ENCODE peak calls at places on chromosomes 3 and 15, in eight cellular contexts. B, K, X, Q, J, V, F and S are unnamed samples. For H3K4me1, the result is how much of the 10 kb centered on the place peaks cover.

GRCh38 chr3:165619077-165619476 is 218.1 kb downstream of the BCHE start:
- DNase-seq in B (no peak), V (no peak), K (no peak), J (no peak), X (no peak), Q (no peak), F (no peak), S (no peak)

GRCh38 chr15:33675246-33675645 is 293.1 kb upstream of the CHRM5 start:
- DNase-seq in F (no peak), J (no peak), V (no peak), Q (peak), K (peak), X (no peak), B (no peak), S (no peak)

GRCh38 chr3:158261371-158261991 is 151.6 kb downstream of the RSRC1 start:
- DNase-seq in V (no peak), F (no peak), X (no peak), J (no peak), Q (no peak), B (no peak), K (peak), S (no peak)

GRCh38 chr3:30227571-30228301 is 378.7 kb upstream of the TGFBR2 start:
- DNase-seq in F (no peak), X (no peak), B (no peak), Q (peak), V (no peak), K (peak), J (no peak), S (no peak)

GRCh38 chr3:115085197-115085865 is 61.8 kb downstream of the ZBTB20 start:
- DNase-seq in V (no peak), J (no peak), F (no peak), Q (no peak), X (no peak), K (no peak), B (no peak), S (no peak)

GRCh38 chr15:40322531-40323238 is 807 bp upstream of the INAFM2 start:
- DNase-seq in V (no peak), F (peak), Q (no peak), X (no peak), J (no peak), B (no peak), K (peak), S (no peak)

GRCh38 chr3:127525373-127525772 is 65.2 kb downstream of the TPRA1 start:
- DNase-seq in Q (peak), J (no peak), B (no peak), F (no peak), V (no peak), K (peak), X (no peak), S (no peak)

GRCh38 chr3:87350367-87351199 is 74.2 kb upstream of the POU1F1 start:
- DNase-seq in X (no peak), J (no peak), V (peak), K (peak), B (no peak), F (no peak), Q (peak), S (no peak)

GRCh38 chr15:68411276-68411675 is 20.7 kb downstream of the ITGA11 start:
- DNase-seq in F (no peak), K (no peak), X (peak), Q (no peak), B (no peak), V (no peak), J (no peak), S (no peak)

GRCh38 chr3:13282528-13282985 is 137.6 kb downstream of the NUP210 start:
- DNase-seq in B (no peak), X (no peak), K (no peak), V (peak), Q (no peak), J (no peak), F (peak), S (no peak)

GRCh38 chr15:51223771-51224229 is 114.6 kb downstream of the CYP19A1 start:
- DNase-seq in K (peak), V (no peak), F (no peak), X (peak), J (no peak), Q (peak), B (no peak), S (no peak)

GRCh38 chr3:194046995-194047681 is 88.8 kb upstream of the HES1 start:
- DNase-seq in F (peak), B (peak), X (peak), V (no peak), Q (no peak), K (no peak), J (peak), S (no peak)

GRCh38 chr3:55459838-55460237 is 27.3 kb downstream of the WNT5A start:
- DNase-seq in Q (no peak), B (no peak), V (no peak), X (no peak), J (no peak), F (no peak), K (no peak), S (no peak)

GRCh38 chr15:30038667-30039523 is 43.9 kb upstream of the GOLGA8J start:
- DNase-seq in Q (no peak), B (peak), X (no peak), K (no peak), J (no peak), F (no peak), V (no peak), S (no peak)

GRCh38 chr3:40801276-40801675 is 276.5 kb downstream of the ZNF621 start:
- DNase-seq in X (no peak), B (no peak), K (peak), J (no peak), V (no peak), F (no peak), Q (peak), S (no peak)

GRCh38 chr3:150227839-150228238 is 180.3 kb upstream of the TSC22D2 start:
- DNase-seq in K (peak), F (no peak), V (no peak), Q (peak), J (peak), B (no peak), X (peak), S (peak)

GRCh38 chr3:54146383-54147239 is 24.3 kb downstream of the CACNA2D3 start:
- DNase-seq in F (peak), B (peak), X (peak), J (peak), Q (peak), V (no peak), K (peak), S (no peak)

GRCh38 chr3:185313693-185314246 is 49.2 kb upstream of the MAP3K13 start:
- DNase-seq in K (peak), V (no peak), F (no peak), X (no peak), B (no peak), Q (no peak), J (no peak), S (no peak)

GRCh38 chr3:12463686-12464085 is 20.6 kb upstream of the TSEN2 start:
- DNase-seq in X (no peak), K (no peak), V (no peak), J (no peak), Q (no peak), F (no peak), B (no peak), S (no peak)

GRCh38 chr15:63054985-63055384 is 12.4 kb downstream of the TPM1 start:
- DNase-seq in B (no peak), V (no peak), X (no peak), Q (peak), K (no peak), J (no peak), F (no peak), S (no peak)

GRCh38 chr15:92268900-92269299 is 124.8 kb upstream of the ST8SIA2 start:
- DNase-seq in J (no peak), V (no peak), K (no peak), B (no peak), Q (no peak), F (no peak), X (no peak), S (no peak)

GRCh38 chr3:114660124-114660523 is 366.3 kb downstream of the TIGIT start:
- DNase-seq in F (peak), Q (peak), X (peak), V (no peak), J (peak), K (peak), B (no peak), S (no peak)

GRCh38 chr15:32718082-32718821 is 448 bp downstream of the GREM1 start:
- DNase-seq in V (no peak), Q (peak), B (no peak), F (peak), X (no peak), J (no peak), K (peak), S (no peak)

GRCh38 chr3:174199696-174200095 is 659.4 kb upstream of the NAALADL2 start:
- DNase-seq in K (no peak), X (no peak), V (no peak), J (no peak), Q (peak), B (no peak), F (no peak), S (no peak)

GRCh38 chr3:4584537-4585249 is 91.5 kb downstream of the ITPR1 start:
- DNase-seq in Q (no peak), X (peak), F (peak), J (no peak), K (peak), B (no peak), V (peak), S (no peak)

GRCh38 chr3:138068579-138069174 is 46.7 kb downstream of the DZIP1L start:
- DNase-seq in X (peak), F (peak), Q (peak), K (peak), J (peak), B (peak), V (peak), S (peak)

GRCh38 chr15:66803182-66803729 is 101.2 kb downstream of the SMAD6 start:
- DNase-seq in J (peak), K (peak), F (peak), B (peak), Q (peak), X (peak), V (no peak), S (peak)

GRCh38 chr3:14487821-14488220 is 52.3 kb downstream of the GRIP2 start:
- DNase-seq in Q (no peak), B (no peak), V (no peak), F (no peak), K (no peak), X (no peak), J (no peak), S (no peak)

GRCh38 chr3:14488286-14489036 is 51.7 kb downstream of the GRIP2 start:
- DNase-seq in Q (no peak), K (no peak), X (no peak), F (no peak), V (no peak), J (no peak), B (no peak), S (no peak)

GRCh38 chr3:14485981-14486380 is 54.2 kb downstream of the GRIP2 start:
- DNase-seq in K (no peak), J (no peak), Q (no peak), X (no peak), B (no peak), V (no peak), F (no peak), S (no peak)

GRCh38 chr3:14486460-14486859 is 53.7 kb downstream of the GRIP2 start:
- DNase-seq in V (no peak), Q (no peak), K (no peak), X (no peak), J (no peak), B (no peak), F (no peak), S (no peak)

GRCh38 chr3:14487086-14487485 is 53.1 kb downstream of the GRIP2 start:
- DNase-seq in X (no peak), B (no peak), J (no peak), F (no peak), Q (no peak), K (no peak), V (no peak), S (no peak)
- H3K4me1 ChIP-seq in X (under half), B (under half), J (under half), F (under half), Q (under half), K (under half), V (under half), S (under half)

GRCh38 chr15:77543159-77543882 is 89.4 kb downstream of the LINGO1 start:
- DNase-seq in F (peak), J (peak), V (peak), K (peak), X (peak), B (peak), Q (peak), S (peak)

GRCh38 chr15:77540346-77541060 is 92.2 kb downstream of the LINGO1 start:
- DNase-seq in X (no peak), B (no peak), V (no peak), Q (no peak), K (no peak), F (no peak), J (no peak), S (no peak)

GRCh38 chr15:77541421-77542181 is 91.1 kb downstream of the LINGO1 start:
- DNase-seq in Q (peak), V (no peak), J (peak), B (no peak), X (no peak), K (peak), F (peak), S (no peak)

GRCh38 chr15:77544162-77544561 is 88.5 kb downstream of the LINGO1 start:
- DNase-seq in X (no peak), K (no peak), B (no peak), J (no peak), V (no peak), Q (no peak), F (no peak), S (no peak)

DNA sequence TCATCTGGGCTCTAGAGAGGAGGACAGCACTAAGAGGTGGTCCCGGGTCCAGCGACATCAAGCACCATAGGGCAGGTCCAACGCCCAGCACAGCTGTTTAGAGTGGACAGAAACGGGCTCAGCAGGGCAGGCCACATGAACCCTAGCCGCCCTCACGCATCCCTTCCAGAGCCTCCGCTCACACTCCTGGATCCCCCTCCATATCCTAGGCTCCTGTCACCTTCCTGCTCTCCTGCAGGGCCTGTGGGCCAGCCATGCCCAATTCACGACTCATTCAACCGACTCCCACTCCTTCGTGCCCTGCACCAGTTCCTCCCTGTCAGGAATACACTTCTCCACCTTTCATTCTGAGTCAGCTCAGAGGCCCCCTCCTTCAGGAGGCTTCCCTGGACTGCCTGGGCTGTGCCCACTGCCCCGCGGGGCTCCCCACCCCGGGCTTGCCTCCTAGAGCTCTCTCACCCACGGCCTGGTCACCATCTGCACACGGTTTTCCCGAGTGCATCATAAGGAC is 90.2 kb downstream of the LINGO1 start:
- DNase-seq in V (no peak), X (no peak), F (no peak), J (no peak), K (no peak), Q (peak), B (no peak), S (no peak)
- H3K4me1 ChIP-seq in V (under half), X (under half), F (under half), J (under half), K (under half), Q (under half), B (under half), S (under half)

DNA sequence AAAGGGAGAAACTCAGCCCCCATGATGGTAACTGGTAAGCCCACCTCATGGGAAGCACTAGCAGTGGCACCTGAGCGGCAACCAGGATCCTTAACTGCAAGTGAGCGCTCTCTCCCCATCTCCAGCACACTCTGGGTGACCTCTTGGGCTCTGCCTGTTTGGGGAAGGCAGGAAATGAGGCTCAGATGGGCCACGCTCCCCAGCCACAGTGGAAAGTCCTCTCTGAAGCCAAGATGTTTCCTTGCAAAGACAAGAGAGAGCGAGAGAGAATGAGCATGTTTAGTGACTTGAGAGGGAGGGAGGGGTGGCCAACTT is 289.0 kb downstream of the UACA start:
- DNase-seq in F (peak), Q (no peak), B (peak), V (no peak), X (no peak), J (no peak), K (no peak), S (no peak)
- H3K4me1 ChIP-seq in F (under half), Q (under half), B (under half), V (under half), X (under half), J (under half), K (under half), S (under half)

DNA sequence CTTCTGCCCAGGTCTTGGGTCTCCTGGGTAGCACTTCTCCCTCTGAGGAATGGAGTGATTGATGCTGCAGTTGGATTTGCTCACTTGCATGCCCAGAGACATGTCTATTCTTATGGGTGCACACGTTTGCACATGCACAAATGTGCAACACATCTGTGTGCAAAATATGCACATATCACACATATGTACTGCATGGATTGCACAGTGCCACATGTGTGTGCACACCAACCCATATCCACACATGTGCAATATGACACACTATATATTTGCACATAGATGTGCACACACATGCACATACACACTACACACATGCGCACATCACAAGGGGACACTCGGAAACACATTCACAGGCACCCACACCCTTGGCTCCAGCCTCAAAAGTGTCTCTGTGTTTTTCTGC is 671 bp upstream of the SEMA3B start:
- DNase-seq in F (no peak), K (no peak), X (no peak), Q (no peak), J (no peak), B (no peak), V (no peak), S (no peak)
- H3K4me1 ChIP-seq in F (under half), K (under half), X (half or more), Q (half or more), J (half or more), B (half or more), V (under half), S (half or more)

GRCh38 chr3:152259480-152259879 is 9.2 kb upstream of the MBNL1 start:
- DNase-seq in K (no peak), V (no peak), Q (no peak), J (no peak), X (no peak), B (no peak), F (no peak), S (no peak)

GRCh38 chr3:152258448-152259302 is 10.1 kb upstream of the MBNL1 start:
- DNase-seq in K (peak), F (peak), X (peak), Q (peak), J (peak), V (no peak), B (peak), S (peak)

GRCh38 chr3:152261329-152261728 is 7.4 kb upstream of the MBNL1 start:
- DNase-seq in Q (no peak), F (no peak), J (no peak), B (no peak), V (no peak), X (no peak), K (no peak), S (no peak)

GRCh38 chr3:152260529-152260928 is 8.2 kb upstream of the MBNL1 start:
- DNase-seq in F (no peak), V (no peak), K (no peak), X (no peak), Q (no peak), B (no peak), J (no peak), S (no peak)

DNA sequence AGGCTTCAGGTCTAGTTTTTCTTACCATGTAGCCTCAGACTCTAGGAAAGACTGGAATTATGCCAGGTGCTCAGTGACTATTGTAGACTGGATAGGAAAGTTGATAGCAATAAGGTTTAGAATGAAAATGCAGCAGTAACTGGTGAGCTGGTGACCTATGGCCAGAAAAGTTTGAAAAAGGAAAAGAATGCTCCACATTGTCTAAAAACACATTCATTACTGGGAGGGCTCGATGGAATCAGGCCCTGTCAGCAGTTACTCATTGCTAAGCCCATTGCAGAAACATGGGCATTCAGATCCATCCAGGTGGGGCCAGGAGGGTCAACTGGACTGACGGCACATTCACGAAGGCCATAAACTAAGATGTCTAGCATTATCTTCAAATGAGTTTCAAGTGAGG is 8.7 kb upstream of the MBNL1 start:
- DNase-seq in K (peak), V (no peak), B (no peak), J (no peak), F (no peak), X (no peak), Q (peak), S (no peak)
- H3K4me1 ChIP-seq in K (under half), V (half or more), B (under half), J (under half), F (under half), X (half or more), Q (under half), S (under half)

GRCh38 chr3:100399341-100400071 is 1.4 kb downstream of the TOMM70 start:
- DNase-seq in B (no peak), X (no peak), F (no peak), K (no peak), Q (no peak), J (no peak), V (no peak), S (no peak)

GRCh38 chr3:100401674-100402036 is 316 bp downstream of the LNP1 start:
- DNase-seq in Q (peak), X (peak), K (peak), J (peak), B (peak), V (no peak), F (peak), S (peak)

GRCh38 chr3:100402150-100402706 is 889 bp downstream of the LNP1 start:
- DNase-seq in F (no peak), V (no peak), J (no peak), Q (peak), X (no peak), K (peak), B (no peak), S (no peak)

GRCh38 chr3:100400782-100401673 is at the start of the genes LNP1 and TOMM70:
- DNase-seq in F (peak), J (peak), B (peak), Q (peak), V (peak), X (peak), K (peak), S (peak)

DNA sequence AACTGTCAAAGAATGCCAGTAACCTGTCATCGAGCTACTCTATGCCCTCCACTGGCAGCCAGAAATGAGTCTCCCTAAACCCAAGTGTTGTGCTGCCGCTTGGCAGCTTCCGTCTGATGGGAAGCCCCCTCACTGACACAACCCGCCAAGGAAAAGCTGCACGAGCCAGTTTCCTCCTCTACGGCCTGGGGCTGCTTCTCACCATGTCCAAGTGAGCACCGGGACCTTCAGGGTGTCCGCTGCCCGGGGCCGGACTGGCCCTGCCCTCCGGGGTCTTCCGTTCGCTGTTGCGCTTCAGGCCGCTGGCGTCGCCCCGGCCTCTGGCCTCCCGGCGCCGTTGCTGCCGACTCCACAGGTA is 486 bp downstream of the TOMM70 start:
- DNase-seq in V (peak), B (no peak), K (peak), J (no peak), Q (peak), X (peak), F (no peak), S (no peak)
- H3K4me1 ChIP-seq in V (half or more), B (half or more), K (under half), J (under half), Q (under half), X (half or more), F (under half), S (under half)